ENCODE peak calls at places on chromosome 16, in five cellular contexts. One of them, this sample, is unnamed.
A peak's percentile ranks its signal among the peaks of the same experiment; 100 is the strongest.

GRCh38 chr16:73092236-73092781 is 44.4 kb upstream of the ZFHX3 start:
- DNase-seq in psoas muscle: no peak
- DNase-seq in stomach: no peak
- DNase-seq in testis: no peak
- DNase-seq in MM.1S: no peak
- DNase-seq in this sample: no peak

GRCh38 chr16:83171396-83171795 is 544.6 kb downstream of the CDH13 start:
- DNase-seq in testis: no peak
- DNase-seq in psoas muscle: no peak
- DNase-seq in MM.1S: no peak
- DNase-seq in stomach: no peak
- DNase-seq in this sample: no peak

GRCh38 chr16:62194828-62195227 is 158.6 kb upstream of the CDH8 start:
- DNase-seq in stomach: no peak
- DNase-seq in testis: no peak
- DNase-seq in MM.1S: no peak
- DNase-seq in psoas muscle: no peak
- DNase-seq in this sample: no peak

GRCh38 chr16:57532251-57532625 is 4.1 kb downstream of the CCDC102A start:
- DNase-seq in testis: peak; percentile 14
- DNase-seq in MM.1S: no peak
- DNase-seq in psoas muscle: no peak
- DNase-seq in stomach: peak; percentile 22
- DNase-seq in this sample: no peak

GRCh38 chr16:66287916-66288315 is 78.6 kb upstream of the CDH5 start:
- DNase-seq in stomach: no peak
- DNase-seq in MM.1S: no peak
- DNase-seq in testis: no peak
- DNase-seq in psoas muscle: no peak
- DNase-seq in this sample: no peak

GRCh38 chr16:4691666-4692412 is 1.5 kb upstream of the NUDT16L1 start:
- DNase-seq in MM.1S: no peak
- DNase-seq in testis: no peak
- DNase-seq in psoas muscle: peak; percentile 55
- DNase-seq in stomach: no peak
- DNase-seq in this sample: no peak

GRCh38 chr16:31467151-31467550 is 4.8 kb upstream of the TGFB1I1 start:
- DNase-seq in stomach: no peak
- DNase-seq in testis: no peak
- DNase-seq in psoas muscle: peak; percentile 7
- DNase-seq in MM.1S: no peak
- DNase-seq in this sample: no peak

GRCh38 chr16:68446941-68447675 is 1.2 kb downstream of the SMPD3 start:
- DNase-seq in psoas muscle: no peak
- DNase-seq in testis: no peak
- DNase-seq in stomach: no peak
- DNase-seq in MM.1S: no peak
- DNase-seq in this sample: no peak

GRCh38 chr16:69107311-69107962 is 2.0 kb downstream of the HAS3 start:
- DNase-seq in testis: peak; percentile 30
- DNase-seq in MM.1S: no peak
- DNase-seq in stomach: peak; percentile 50
- DNase-seq in psoas muscle: peak; percentile 61
- DNase-seq in this sample: no peak

GRCh38 chr16:16791051-16791450 is 412.1 kb downstream of the NPIPA7 start:
- DNase-seq in testis: no peak
- DNase-seq in psoas muscle: no peak
- DNase-seq in stomach: no peak
- DNase-seq in MM.1S: no peak
- DNase-seq in this sample: no peak

GRCh38 chr16:8885674-8886592 is 3.8 kb downstream of the LITAFD start:
- DNase-seq in stomach: no peak
- DNase-seq in MM.1S: no peak
- DNase-seq in testis: no peak
- DNase-seq in psoas muscle: peak; percentile 70
- DNase-seq in this sample: no peak

GRCh38 chr16:54507091-54507490 is 220.5 kb upstream of the IRX3 start:
- DNase-seq in stomach: no peak
- DNase-seq in MM.1S: no peak
- DNase-seq in psoas muscle: no peak
- DNase-seq in testis: peak; percentile 45
- DNase-seq in this sample: no peak

GRCh38 chr16:82756283-82756599 is 129.5 kb downstream of the CDH13 start:
- DNase-seq in psoas muscle: no peak
- DNase-seq in MM.1S: no peak
- DNase-seq in stomach: no peak
- DNase-seq in testis: no peak
- DNase-seq in this sample: no peak

DNA sequence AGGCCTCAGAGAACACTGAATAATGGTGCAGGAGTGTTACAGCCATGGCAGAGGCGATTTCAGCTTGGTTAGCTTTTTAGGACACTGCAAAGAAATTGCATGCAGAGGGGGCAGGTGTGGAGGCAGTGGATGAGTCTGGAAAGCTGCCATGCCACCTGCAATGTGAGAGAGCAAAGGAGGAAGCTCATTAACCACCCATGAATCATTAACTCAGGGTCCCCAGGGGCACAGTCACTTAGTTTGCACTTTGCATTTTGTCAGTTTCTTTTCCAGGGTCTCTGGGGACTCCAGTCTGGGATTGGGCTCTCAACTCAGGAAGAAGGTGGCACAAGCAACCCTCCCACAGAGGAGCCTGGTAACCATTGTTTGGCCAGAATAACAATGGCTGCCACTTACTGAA is 132.9 kb downstream of the USP31 start:
- DNase-seq in psoas muscle: no peak
- DNase-seq in testis: no peak
- DNase-seq in stomach: no peak
- DNase-seq in MM.1S: no peak
- DNase-seq in this sample: peak; percentile 9
- H3K27me3 ChIP-seq in psoas muscle: peaks cover 1% of the 10 kb centered on the region
- H3K27me3 ChIP-seq in testis: no peaks in the 10 kb centered on the region
- H3K27me3 ChIP-seq in stomach: no peaks in the 10 kb centered on the region
- H3K27me3 ChIP-seq in MM.1S: no peaks in the 10 kb centered on the region
- H3K27me3 ChIP-seq in this sample: no peaks in the 10 kb centered on the region

GRCh38 chr16:1159325-1159972 is 6.5 kb downstream of the CACNA1H start:
- DNase-seq in testis: no peak
- DNase-seq in MM.1S: no peak
- DNase-seq in psoas muscle: no peak
- DNase-seq in stomach: no peak
- DNase-seq in this sample: peak; percentile 40
- H3K27me3 ChIP-seq in testis: no peaks in the 10 kb centered on the region
- H3K27me3 ChIP-seq in MM.1S: peaks cover 98% of the 10 kb centered on the region
- H3K27me3 ChIP-seq in psoas muscle: peaks cover 17% of the 10 kb centered on the region
- H3K27me3 ChIP-seq in stomach: peaks cover 66% of the 10 kb centered on the region
- H3K27me3 ChIP-seq in this sample: peaks cover 15% of the 10 kb centered on the region

GRCh38 chr16:22903716-22904115 is 89.8 kb downstream of the HS3ST2 start:
- DNase-seq in stomach: no peak
- DNase-seq in psoas muscle: no peak
- DNase-seq in testis: no peak
- DNase-seq in MM.1S: no peak
- DNase-seq in this sample: no peak
- H3K27me3 ChIP-seq in stomach: no peaks in the 10 kb centered on the region
- H3K27me3 ChIP-seq in psoas muscle: peaks cover 3% of the 10 kb centered on the region
- H3K27me3 ChIP-seq in testis: no peaks in the 10 kb centered on the region
- H3K27me3 ChIP-seq in MM.1S: no peaks in the 10 kb centered on the region
- H3K27me3 ChIP-seq in this sample: no peaks in the 10 kb centered on the region

GRCh38 chr16:15654591-15654990 is 4.5 kb downstream of the NDE1 start:
- DNase-seq in testis: no peak
- DNase-seq in psoas muscle: no peak
- DNase-seq in MM.1S: no peak
- DNase-seq in stomach: no peak
- DNase-seq in this sample: no peak
- H3K27me3 ChIP-seq in testis: no peaks in the 10 kb centered on the region
- H3K27me3 ChIP-seq in psoas muscle: no peaks in the 10 kb centered on the region
- H3K27me3 ChIP-seq in MM.1S: no peaks in the 10 kb centered on the region
- H3K27me3 ChIP-seq in stomach: no peaks in the 10 kb centered on the region
- H3K27me3 ChIP-seq in this sample: no peaks in the 10 kb centered on the region

GRCh38 chr16:3175157-3176153 is 12.5 kb upstream of the OR1F1 start:
- DNase-seq in psoas muscle: no peak
- DNase-seq in stomach: no peak
- DNase-seq in testis: no peak
- DNase-seq in MM.1S: no peak
- DNase-seq in this sample: no peak
- H3K27me3 ChIP-seq in psoas muscle: peaks cover 43% of the 10 kb centered on the region
- H3K27me3 ChIP-seq in stomach: peaks cover 89% of the 10 kb centered on the region
- H3K27me3 ChIP-seq in testis: no peaks in the 10 kb centered on the region
- H3K27me3 ChIP-seq in MM.1S: peaks cover 65% of the 10 kb centered on the region
- H3K27me3 ChIP-seq in this sample: peaks cover 4% of the 10 kb centered on the region

GRCh38 chr16:86959729-86960128 is 357.5 kb downstream of the C16orf95 start:
- DNase-seq in psoas muscle: no peak
- DNase-seq in testis: no peak
- DNase-seq in stomach: no peak
- DNase-seq in MM.1S: no peak
- DNase-seq in this sample: no peak
- H3K27me3 ChIP-seq in psoas muscle: peaks cover 19% of the 10 kb centered on the region
- H3K27me3 ChIP-seq in testis: no peaks in the 10 kb centered on the region
- H3K27me3 ChIP-seq in stomach: peaks cover 8% of the 10 kb centered on the region
- H3K27me3 ChIP-seq in MM.1S: peaks cover 54% of the 10 kb centered on the region
- H3K27me3 ChIP-seq in this sample: no peaks in the 10 kb centered on the region